ENCODE peak calls at places on chromosomes 3 and 15, in four cellular contexts. P is uterus, Z is MG63, L is GM12878. X is an unnamed sample.

GRCh38 chr3:158158969-158159368 is 49.1 kb downstream of the RSRC1 start:
- DNase-seq in L (no peak), P (no peak), Z (no peak), X (no peak)

GRCh38 chr3:192261135-192261534 is 466.2 kb downstream of the FGF12 start:
- DNase-seq in P (no peak), L (no peak), Z (no peak), X (no peak)

GRCh38 chr15:87154771-87155170 is 1075.1 kb downstream of the AGBL1 start:
- DNase-seq in L (no peak), P (no peak), Z (no peak), X (no peak)

GRCh38 chr3:55797084-55797483 is 310.0 kb upstream of the WNT5A start:
- DNase-seq in L (no peak), P (no peak), Z (no peak), X (peak; percentile 82)

GRCh38 chr3:112247351-112247750 is 46.7 kb downstream of the SLC9C1 start:
- DNase-seq in Z (no peak), P (no peak), L (no peak), X (no peak)

GRCh38 chr15:55530861-55531313 is 22.9 kb upstream of the DNAAF4 start:
- DNase-seq in L (no peak), Z (peak; percentile 17), P (no peak), X (no peak)

GRCh38 chr3:120093923-120094775 is at the start of gene GSK3B:
- DNase-seq in L (no peak), P (peak; percentile 100), Z (peak; percentile 83), X (peak; percentile 70)

GRCh38 chr15:59812185-59812870 is 123.2 kb upstream of the BNIP2 start:
- DNase-seq in L (no peak), Z (no peak), P (no peak), X (no peak)

GRCh38 chr15:65326109-65326508 is 21.6 kb downstream of the RNU5B-1 start:
- DNase-seq in P (peak; percentile 26), Z (no peak), L (no peak), X (no peak)

GRCh38 chr3:118527527-118528044 is 507.1 kb downstream of the IGSF11 start:
- DNase-seq in L (no peak), P (no peak), Z (no peak), X (no peak)

GRCh38 chr3:118526758-118527526 is 507.7 kb downstream of the IGSF11 start:
- DNase-seq in Z (no peak), L (peak; percentile 20), P (no peak), X (no peak)

GRCh38 chr3:118529554-118529953 is 505.1 kb downstream of the IGSF11 start:
- DNase-seq in Z (no peak), P (no peak), L (no peak), X (no peak)

GRCh38 chr3:118530350-118530922 is 504.2 kb downstream of the IGSF11 start:
- DNase-seq in P (no peak), L (no peak), Z (no peak), X (no peak)

GRCh38 chr3:118525096-118525495 is 509.6 kb downstream of the IGSF11 start:
- DNase-seq in Z (no peak), L (peak; percentile 7), P (no peak), X (no peak)
- H3K4me3 ChIP-seq in Z (no peak overlapping the region), L (no peak overlapping the region), P (no peak overlapping the region), X (no peak overlapping the region)

DNA sequence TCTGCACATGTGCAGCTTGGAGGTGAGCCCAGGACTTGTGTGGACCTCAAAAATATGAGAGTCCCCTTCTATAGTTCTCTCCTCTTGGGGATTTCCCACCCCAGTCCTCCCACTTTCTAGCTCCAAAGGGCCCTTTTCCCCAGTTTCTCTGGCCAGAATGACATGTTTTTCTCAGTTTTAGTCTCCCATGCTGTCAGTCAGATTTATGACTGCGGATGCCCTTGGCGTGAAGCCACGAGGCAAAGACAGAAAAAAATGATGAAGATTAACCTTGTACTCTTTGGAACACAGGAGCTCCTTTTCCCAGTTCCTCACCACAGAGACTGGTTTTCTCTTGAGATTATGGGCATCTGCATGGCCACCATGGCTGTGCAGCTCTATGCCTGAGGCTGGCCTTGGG is 72.0 kb upstream of the TTBK2 start:
- DNase-seq in P (no peak), Z (no peak), L (no peak), X (no peak)
- H3K4me3 ChIP-seq in P (no peak overlapping the region), Z (no peak overlapping the region), L (no peak overlapping the region), X (no peak overlapping the region)

GRCh38 chr15:96058103-96058851 is 272.2 kb upstream of the NR2F2 start:
- DNase-seq in Z (no peak), L (peak; percentile 89), P (no peak), X (no peak)
- H3K4me3 ChIP-seq in Z (no peak overlapping the region), L (no peak overlapping the region), P (no peak overlapping the region), X (no peak overlapping the region)

DNA sequence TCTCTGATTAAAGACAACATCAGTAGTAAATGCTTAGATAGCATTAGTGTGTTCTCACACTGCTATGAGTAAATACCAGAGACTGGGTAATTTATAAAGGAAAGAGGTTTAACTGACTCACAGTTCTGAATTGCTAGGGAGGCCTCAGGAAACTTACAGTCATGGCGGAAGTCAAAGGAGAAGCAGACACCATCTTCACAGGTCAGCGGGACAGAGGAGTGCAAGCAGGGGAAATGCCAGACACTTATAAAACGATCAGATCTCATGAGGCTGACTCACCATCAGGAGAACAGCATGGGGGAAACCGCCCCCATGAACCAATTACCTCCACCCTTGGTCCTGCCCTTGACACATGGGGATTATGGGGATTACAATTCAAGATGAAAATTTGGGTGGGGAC is 381.5 kb upstream of the DPPA4 start:
- DNase-seq in Z (no peak), P (no peak), L (no peak), X (no peak)
- H3K4me3 ChIP-seq in Z (no peak overlapping the region), P (no peak overlapping the region), L (no peak overlapping the region), X (no peak overlapping the region)

DNA sequence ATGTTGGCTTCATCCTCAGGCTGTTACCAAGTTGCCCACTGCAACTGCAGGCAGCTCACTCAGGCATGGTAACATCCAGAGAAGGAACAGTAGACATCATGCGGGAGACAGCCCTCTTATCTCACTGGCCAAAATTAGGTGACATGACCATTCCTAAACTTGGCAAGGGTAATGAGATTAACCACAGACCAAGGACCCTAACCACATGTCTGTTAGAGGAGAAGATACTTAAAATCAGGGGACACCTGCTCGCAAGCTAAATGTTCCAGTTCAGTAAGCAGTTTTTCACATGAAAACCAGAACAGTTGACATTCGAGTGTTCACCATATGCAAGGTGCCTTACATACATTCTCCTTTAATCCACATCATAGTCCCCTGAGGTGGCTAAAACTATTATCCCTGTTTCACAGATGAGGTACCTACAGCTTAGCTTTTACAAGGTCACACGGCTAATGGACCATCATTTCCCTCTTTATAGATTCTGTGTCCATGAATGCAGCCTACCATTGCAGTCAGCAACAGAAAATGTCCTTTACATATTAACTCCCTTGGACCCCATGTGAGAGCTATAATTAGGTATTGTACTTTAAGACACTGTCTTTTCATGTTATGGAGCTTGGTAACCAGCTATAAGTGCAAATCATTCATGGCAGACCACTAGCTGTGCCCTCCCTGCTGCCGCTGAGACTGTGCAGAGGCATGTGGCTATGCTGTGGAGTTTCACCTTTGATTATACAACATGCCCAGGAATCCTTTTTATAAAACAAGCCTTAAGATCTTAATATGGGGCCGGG is 154.1 kb downstream of the LIPC start:
- DNase-seq in Z (no peak), L (peak; percentile 59), P (no peak), X (no peak)
- H3K4me3 ChIP-seq in Z (no peak overlapping the region), L (peak overlapping the region; percentile 30), P (no peak overlapping the region), X (no peak overlapping the region)

GRCh38 chr3:129560269-129560787 is 17.4 kb downstream of the H1-8 start:
- DNase-seq in L (no peak), P (peak; percentile 77), Z (peak; percentile 62), X (peak; percentile 88)
- H3K4me3 ChIP-seq in L (no peak overlapping the region), P (no peak overlapping the region), Z (no peak overlapping the region), X (peak overlapping the region; percentile 28)

GRCh38 chr15:32918481-32919026 is 200.8 kb downstream of the GREM1 start:
- DNase-seq in P (no peak), Z (no peak), L (no peak), X (no peak)
- H3K4me3 ChIP-seq in P (no peak overlapping the region), Z (no peak overlapping the region), L (no peak overlapping the region), X (no peak overlapping the region)